ENCODE peak calls at places on chromosome 14, in nine cellular contexts. Y is transverse colon, H is tibial nerve, S is colonic mucosa, M is endodermal cell, Z is hepatocyte, E is uterus, X is testis, F is GM23338. L is an unnamed sample.

GRCh38 chr14:103207038-103207403 is 83.8 kb downstream of the TNFAIP2 start:
- DNase-seq in Y (peak; percentile 68), H (peak; percentile 76), S (peak; percentile 71), M (peak; percentile 80), Z (peak; percentile 94), E (peak; percentile 95), X (peak; percentile 93), F (peak; percentile 80), L (peak; percentile 73)

GRCh38 chr14:96639550-96639949 is 137.4 kb downstream of the PAPOLA start:
- DNase-seq in Y (no peak), H (no peak), S (no peak), M (no peak), Z (peak; percentile 2), E (no peak), X (no peak), F (no peak), L (no peak)

GRCh38 chr14:74647834-74648361 is 35.9 kb upstream of the LTBP2 start:
- DNase-seq in Y (no peak), H (no peak), S (no peak), M (peak; percentile 53), Z (no peak), E (no peak), X (peak; percentile 33), F (no peak), L (no peak)

GRCh38 chr14:64501326-64502171 is 2.1 kb downstream of the ZBTB25 start:
- DNase-seq in Y (peak; percentile 68), H (peak; percentile 24), S (peak; percentile 72), M (no peak), Z (peak; percentile 71), E (peak; percentile 86), X (peak; percentile 24), F (no peak), L (peak; percentile 45)

GRCh38 chr14:64671591-64671990 is 32.6 kb upstream of the PLEKHG3 start:
- DNase-seq in Y (no peak), H (no peak), S (no peak), M (no peak), Z (peak; percentile 85), E (no peak), X (no peak), F (peak; percentile 85), L (peak; percentile 76)

GRCh38 chr14:94401083-94401482 is 12.7 kb upstream of the SERPINA1 start:
- DNase-seq in Y (no peak), H (no peak), S (no peak), M (no peak), Z (no peak), E (no peak), X (no peak), F (no peak), L (no peak)

GRCh38 chr14:92846162-92846897 is 52.2 kb downstream of the GOLGA5 start:
- DNase-seq in Y (no peak), H (no peak), S (no peak), M (no peak), Z (peak; percentile 16), E (no peak), X (no peak), F (no peak), L (peak; percentile 11)

GRCh38 chr14:103354141-103354540 is 20.1 kb downstream of the EIF5 start:
- DNase-seq in Y (no peak), H (no peak), S (no peak), M (no peak), Z (no peak), E (no peak), X (no peak), F (no peak), L (no peak)

GRCh38 chr14:104827173-104828055 is 26.5 kb downstream of the ZBTB42 start:
- DNase-seq in Y (peak; percentile 62), H (no peak), S (peak; percentile 44), M (peak; percentile 97), Z (peak; percentile 84), E (peak; percentile 40), X (peak; percentile 34), F (peak; percentile 95), L (peak; percentile 67)

GRCh38 chr14:64303471-64303917 is 9.3 kb upstream of the ESR2 start:
- DNase-seq in Y (no peak), H (no peak), S (no peak), M (peak; percentile 57), Z (peak; percentile 56), E (no peak), X (no peak), F (peak; percentile 94), L (peak; percentile 64)

GRCh38 chr14:64636208-64636979 is 67.8 kb upstream of the PLEKHG3 start:
- DNase-seq in Y (peak; percentile 85), H (peak; percentile 46), S (peak; percentile 81), M (peak; percentile 93), Z (peak; percentile 85), E (peak; percentile 73), X (peak; percentile 78), F (peak; percentile 84), L (peak; percentile 66)

GRCh38 chr14:51954657-51955056 is 34.7 kb upstream of the RTRAF start:
- DNase-seq in Y (no peak), H (no peak), S (no peak), M (no peak), Z (no peak), E (no peak), X (no peak), F (peak; percentile 42), L (no peak)

GRCh38 chr14:22474730-22475351 is 114.2 kb downstream of the DAD1 start:
- DNase-seq in Y (no peak), H (no peak), S (no peak), M (no peak), Z (no peak), E (no peak), X (no peak), F (no peak), L (no peak)

GRCh38 chr14:22471545-22472121 is 117.4 kb downstream of the DAD1 start:
- DNase-seq in Y (peak; percentile 46), H (no peak), S (peak; percentile 53), M (peak; percentile 89), Z (peak; percentile 73), E (no peak), X (peak; percentile 41), F (peak; percentile 73), L (peak; percentile 58)

GRCh38 chr14:22472935-22473854 is 115.8 kb downstream of the DAD1 start:
- DNase-seq in Y (peak; percentile 56), H (no peak), S (peak; percentile 50), M (peak; percentile 79), Z (peak; percentile 53), E (peak; percentile 40), X (peak; percentile 58), F (peak; percentile 82), L (peak; percentile 25)

GRCh38 chr14:22469541-22470303 is 119.3 kb downstream of the DAD1 start:
- DNase-seq in Y (no peak), H (no peak), S (no peak), M (no peak), Z (no peak), E (no peak), X (no peak), F (no peak), L (no peak)

GRCh38 chr14:22472466-22472865 is 116.6 kb downstream of the DAD1 start:
- DNase-seq in Y (no peak), H (no peak), S (no peak), M (no peak), Z (no peak), E (no peak), X (no peak), F (no peak), L (no peak)
- H3K4me1 ChIP-seq in Y (peaks cover 3% of the 10 kb centered on the region), H (no peaks in the 10 kb centered on the region), S (no peaks in the 10 kb centered on the region), M (peaks cover 15% of the 10 kb centered on the region), Z (no peaks in the 10 kb centered on the region), E (peaks cover 4% of the 10 kb centered on the region), X (peaks cover 13% of the 10 kb centered on the region), F (peaks cover 13% of the 10 kb centered on the region), L (no peaks in the 10 kb centered on the region)

GRCh38 chr14:77142289-77142814 is 761 bp upstream of the ZDHHC22 start:
- DNase-seq in Y (no peak), H (no peak), S (no peak), M (peak; percentile 73), Z (no peak), E (no peak), X (no peak), F (no peak), L (no peak)
- H3K4me3 ChIP-seq in Y (no peak overlapping the region), H (no peak overlapping the region), S (no peak overlapping the region), M (peak overlapping the region; percentile 78), Z (no peak overlapping the region), E (no peak overlapping the region), X (no peak overlapping the region), F (peak overlapping the region; percentile 93), L (no peak overlapping the region)

GRCh38 chr14:99552021-99552553 is 51.9 kb downstream of the CCDC85C start:
- DNase-seq in Y (no peak), H (no peak), S (no peak), M (no peak), Z (no peak), E (no peak), X (no peak), F (no peak), L (no peak)
- H3K4me1 ChIP-seq in Y (peaks cover 44% of the 10 kb centered on the region), H (no peaks in the 10 kb centered on the region), S (no peaks in the 10 kb centered on the region), M (peaks cover 9% of the 10 kb centered on the region), Z (peaks cover 79% of the 10 kb centered on the region), E (no peaks in the 10 kb centered on the region), X (peaks cover 38% of the 10 kb centered on the region), F (peaks cover 11% of the 10 kb centered on the region), L (peaks cover 8% of the 10 kb centered on the region)

GRCh38 chr14:69880051-69880487 is 853 bp downstream of the SMOC1 start:
- DNase-seq in Y (no peak), H (no peak), S (no peak), M (peak; percentile 71), Z (peak; percentile 28), E (no peak), X (no peak), F (peak; percentile 48), L (no peak)

GRCh38 chr14:69878251-69878650 is 965 bp upstream of the SMOC1 start:
- DNase-seq in Y (no peak), H (no peak), S (no peak), M (no peak), Z (no peak), E (no peak), X (no peak), F (no peak), L (no peak)

GRCh38 chr14:69880851-69881250 is 1.6 kb downstream of the SMOC1 start:
- DNase-seq in Y (no peak), H (no peak), S (no peak), M (no peak), Z (no peak), E (no peak), X (no peak), F (no peak), L (no peak)

GRCh38 chr14:69877492-69877891 is 1.7 kb upstream of the SMOC1 start:
- DNase-seq in Y (no peak), H (no peak), S (no peak), M (no peak), Z (peak; percentile 41), E (no peak), X (peak; percentile 39), F (peak; percentile 64), L (peak; percentile 21)

DNA sequence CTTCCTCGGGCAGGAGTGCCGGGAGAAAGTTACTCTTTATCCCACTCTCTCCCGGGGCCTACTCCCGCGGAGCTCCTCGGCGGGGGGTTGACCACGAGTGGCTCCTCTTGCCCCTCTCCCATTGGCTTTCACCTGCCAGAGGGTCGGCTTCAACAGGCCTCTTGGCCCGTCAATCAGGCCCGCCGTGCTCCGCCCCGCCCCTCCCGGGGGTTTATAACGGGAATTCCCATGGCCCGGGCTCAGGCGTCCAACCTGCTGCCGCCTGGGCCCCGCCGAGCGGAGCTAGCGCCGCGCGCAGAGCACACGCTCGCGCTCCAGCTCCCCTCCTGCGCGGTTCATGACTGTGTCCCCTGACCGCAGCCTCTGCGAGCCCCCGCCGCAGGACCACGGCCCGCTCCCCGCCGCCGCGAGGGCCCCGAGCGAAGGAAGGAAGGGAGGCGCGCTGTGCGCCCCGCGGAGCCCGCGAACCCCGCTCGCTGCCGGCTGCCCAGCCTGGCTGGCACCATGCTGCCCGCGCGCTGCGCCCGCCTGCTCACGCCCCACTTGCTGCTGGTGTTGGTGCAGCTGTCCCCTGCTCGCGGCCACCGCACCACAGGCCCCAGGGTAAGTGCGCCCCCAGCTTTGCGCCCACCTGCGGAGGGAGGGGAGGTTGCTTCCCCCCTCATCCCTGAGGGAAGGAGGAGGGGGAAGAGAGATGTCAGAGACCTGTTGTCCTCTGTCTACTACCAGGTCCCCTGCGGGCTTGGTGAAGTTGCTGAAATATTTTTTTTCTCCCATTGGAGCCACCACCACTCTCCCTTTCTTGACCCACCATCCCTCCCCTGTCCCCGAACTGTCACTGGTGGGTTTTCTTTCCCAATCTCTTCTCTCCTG is at the start of gene SMOC1:
- DNase-seq in Y (peak; percentile 65), H (no peak), S (peak; percentile 32), M (peak; percentile 94), Z (peak; percentile 80), E (no peak), X (peak; percentile 95), F (peak; percentile 92), L (no peak)
- H3K4me3 ChIP-seq in Y (peak within 1 kb of the TSS; percentile 25), H (peak within 1 kb of the TSS; percentile 35), S (peak within 1 kb of the TSS; percentile 7), M (peak within 1 kb of the TSS; percentile 78), Z (peak within 1 kb of the TSS; percentile 42), E (no peak within 1 kb of the TSS), X (peak within 1 kb of the TSS; percentile 84), F (peak within 1 kb of the TSS; percentile 88), L (no peak within 1 kb of the TSS)